ENCODE peak calls at places on chromosomes 11 and 22, in four cellular contexts. Y, J, O and I are unnamed samples.

GRCh38 chr11:85947431-85948272 is 92.5 kb downstream of the CCDC83 start:
- DNase-seq in Y (peak), J (no peak), O (no peak), I (peak)

GRCh38 chr11:115961168-115962003 is 457.2 kb upstream of the CADM1 start:
- DNase-seq in Y (no peak), J (no peak), O (no peak), I (no peak)

GRCh38 chr11:47688101-47688500 is 27.1 kb downstream of the AGBL2 start:
- DNase-seq in Y (no peak), J (no peak), O (no peak), I (no peak)

GRCh38 chr11:114129699-114130659 is 70.5 kb downstream of the ZBTB16 start:
- DNase-seq in Y (no peak), J (no peak), O (no peak), I (no peak)

GRCh38 chr22:17368727-17369552 is at the start of gene CECR2:
- DNase-seq in Y (no peak), J (peak), O (peak), I (no peak)

GRCh38 chr11:46597609-46598219 is 3.9 kb upstream of the AMBRA1 start:
- DNase-seq in Y (peak), J (peak), O (no peak), I (no peak)

GRCh38 chr22:20464096-20464614 is 26.5 kb upstream of the SCARF2 start:
- DNase-seq in Y (no peak), J (no peak), O (no peak), I (no peak)

GRCh38 chr11:30990625-30991348 is 378.8 kb downstream of the DCDC1 start:
- DNase-seq in Y (no peak), J (no peak), O (no peak), I (peak)

GRCh38 chr11:27291302-27291889 is 71.6 kb downstream of the CCDC34 start:
- DNase-seq in Y (no peak), J (peak), O (no peak), I (no peak)

GRCh38 chr11:123076484-123076883 is 14.5 kb upstream of the HSPA8 start:
- DNase-seq in Y (no peak), J (no peak), O (no peak), I (no peak)

GRCh38 chr11:93494341-93494740 is 48.9 kb downstream of the SMCO4 start:
- DNase-seq in Y (no peak), J (no peak), O (no peak), I (no peak)

GRCh38 chr11:33899383-33900037 is 7.6 kb upstream of the LMO2 start:
- DNase-seq in Y (peak), J (peak), O (no peak), I (peak)

GRCh38 chr22:40714514-40714966 is 35.3 kb downstream of the MCHR1 start:
- DNase-seq in Y (peak), J (no peak), O (no peak), I (no peak)

GRCh38 chr22:38205261-38206128 is 3.7 kb downstream of the MAFF start:
- DNase-seq in Y (peak), J (no peak), O (no peak), I (no peak)

GRCh38 chr11:66850588-66851250 is 6.1 kb upstream of the LRFN4 start:
- DNase-seq in Y (no peak), J (no peak), O (no peak), I (no peak)

GRCh38 chr11:134199531-134199930 is 24.2 kb downstream of the NCAPD3 start:
- DNase-seq in Y (no peak), J (no peak), O (no peak), I (no peak)

GRCh38 chr11:60699282-60699681 is at the start of gene MS4A8:
- DNase-seq in Y (no peak), J (no peak), O (no peak), I (no peak)

GRCh38 chr11:94961255-94961654 is 12.1 kb downstream of the CWC15 start:
- DNase-seq in Y (no peak), J (no peak), O (no peak), I (no peak)

GRCh38 chr11:91293119-91293518 is 931.5 kb upstream of the FAT3 start:
- DNase-seq in Y (no peak), J (no peak), O (no peak), I (no peak)

GRCh38 chr22:47859891-47860290 is 1097.4 kb downstream of the TBC1D22A start:
- DNase-seq in Y (no peak), J (no peak), O (no peak), I (no peak)

GRCh38 chr11:66478823-66479740 is 1.2 kb upstream of the DPP3 start:
- DNase-seq in Y (peak), J (peak), O (no peak), I (peak)

GRCh38 chr11:90639687-90640086 is 416.8 kb upstream of the CHORDC1 start:
- DNase-seq in Y (no peak), J (no peak), O (no peak), I (no peak)

GRCh38 chr11:47896199-47896598 is 48.0 kb upstream of the NUP160 start:
- DNase-seq in Y (no peak), J (no peak), O (no peak), I (no peak)

GRCh38 chr11:128708660-128709059 is 14.8 kb downstream of the FLI1 start:
- DNase-seq in Y (no peak), J (no peak), O (no peak), I (no peak)

GRCh38 chr11:35305670-35306382 is 113.5 kb downstream of the SLC1A2 start:
- DNase-seq in Y (peak), J (peak), O (no peak), I (peak)

GRCh38 chr22:45083659-45084305 is 74.0 kb upstream of the PHF21B start:
- DNase-seq in Y (peak), J (no peak), O (no peak), I (peak)

GRCh38 chr22:39405346-39406085 is 5.9 kb downstream of the TAB1 start:
- DNase-seq in Y (peak), J (no peak), O (no peak), I (no peak)

GRCh38 chr11:2563216-2564007 is 118.6 kb downstream of the KCNQ1 start:
- DNase-seq in Y (no peak), J (no peak), O (no peak), I (no peak)

GRCh38 chr22:41976070-41976901 is 7.0 kb downstream of the SEPTIN3 start:
- DNase-seq in Y (no peak), J (no peak), O (no peak), I (no peak)

GRCh38 chr11:39385911-39386310 is 2073.5 kb downstream of the LRRC4C start:
- DNase-seq in Y (no peak), J (no peak), O (no peak), I (no peak)

GRCh38 chr22:29877620-29878019 is 5.4 kb upstream of the MTMR3 start:
- DNase-seq in Y (peak), J (no peak), O (no peak), I (no peak)

GRCh38 chr11:123132881-123133280 is 62.2 kb downstream of the CLMP start:
- DNase-seq in Y (no peak), J (no peak), O (no peak), I (no peak)

GRCh38 chr11:98068251-98068650 is 952.5 kb upstream of the CNTN5 start:
- DNase-seq in Y (no peak), J (no peak), O (no peak), I (no peak)

GRCh38 chr22:41110968-41111367 is 18.6 kb downstream of the EP300 start:
- DNase-seq in Y (no peak), J (no peak), O (no peak), I (no peak)

GRCh38 chr22:46212195-46212594 is 37.9 kb downstream of the CDPF1 start:
- DNase-seq in Y (no peak), J (no peak), O (no peak), I (no peak)
- H3K4me3 ChIP-seq in Y (no peak), J (no peak), O (no peak), I (no peak)

GRCh38 chr22:36010090-36010489 is 18.5 kb downstream of the RBFOX2 start:
- DNase-seq in Y (no peak), J (peak), O (no peak), I (no peak)
- TF ChIP-seq RCOR1 in Y (no peak), J (no peak), O (no peak), I (no peak)

GRCh38 chr22:49566141-49566541 is 261.5 kb downstream of the BRD1 start:
- DNase-seq in Y (no peak), J (no peak), O (no peak), I (no peak)

GRCh38 chr22:49566693-49567092 is 261.0 kb downstream of the BRD1 start:
- DNase-seq in Y (no peak), J (no peak), O (no peak), I (no peak)

GRCh38 chr22:49565516-49565855 is 262.2 kb downstream of the BRD1 start:
- DNase-seq in Y (no peak), J (no peak), O (no peak), I (no peak)

GRCh38 chr22:49564054-49564453 is 263.6 kb downstream of the BRD1 start:
- DNase-seq in Y (no peak), J (no peak), O (no peak), I (no peak)

DNA sequence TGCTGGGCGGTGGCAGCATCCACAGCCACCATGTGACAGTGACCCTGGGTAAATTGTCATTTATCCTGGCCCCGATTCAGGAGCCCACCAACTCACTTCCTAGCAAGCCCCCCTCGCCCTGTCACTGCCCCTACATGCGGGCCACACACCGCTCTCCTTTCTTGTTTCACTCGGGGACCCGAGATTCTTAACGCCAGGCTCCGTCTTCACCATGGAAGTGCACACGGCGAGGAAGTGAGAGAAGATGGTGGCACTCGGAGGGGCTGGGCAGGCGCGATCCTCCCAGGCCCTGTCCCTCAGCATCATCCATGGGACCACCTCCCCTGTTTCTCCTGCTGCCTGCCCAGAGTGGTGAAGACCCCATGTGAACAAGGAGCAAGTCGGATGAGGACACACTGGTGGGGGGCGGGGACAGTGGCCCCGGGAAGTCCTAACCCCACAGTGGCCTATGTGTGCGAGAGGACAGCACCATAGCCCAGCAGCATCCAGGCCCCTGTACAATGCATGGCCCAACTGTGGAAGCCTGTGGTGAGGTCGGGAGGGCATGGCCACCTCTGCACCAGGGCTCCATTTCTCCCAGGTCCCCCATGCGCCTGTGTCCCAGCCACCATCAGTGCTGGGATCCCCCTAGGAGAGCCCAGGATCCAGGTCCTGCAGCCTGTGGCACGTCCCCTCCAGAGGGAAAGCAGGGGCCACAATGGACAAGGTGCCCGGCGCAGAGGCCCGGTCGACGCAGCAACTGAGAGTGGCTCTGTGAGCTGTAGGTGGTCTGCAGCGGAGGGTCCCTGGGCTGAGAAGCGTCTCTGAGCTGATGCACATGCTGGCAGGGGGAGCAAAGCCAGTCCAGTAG is 262.8 kb downstream of the BRD1 start:
- DNase-seq in Y (no peak), J (no peak), O (no peak), I (no peak)
- TF ChIP-seq CEBPB in Y (no peak), J (no peak), O (no peak), I (no peak)

DNA sequence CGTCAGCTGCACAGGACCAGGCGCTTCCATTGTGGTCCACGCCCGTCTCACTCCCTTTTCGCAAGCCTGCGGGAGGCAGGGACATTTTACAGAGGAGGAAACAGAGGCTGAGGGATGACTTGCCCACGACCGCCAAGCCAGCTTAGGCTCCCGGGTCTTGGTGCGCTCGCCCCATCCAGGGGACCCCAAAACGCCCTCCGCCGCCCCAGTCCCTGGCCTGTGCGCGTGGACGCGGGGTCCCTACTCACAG is 300 bp downstream of the WNT11 start:
- DNase-seq in Y (no peak), J (no peak), O (no peak), I (no peak)
- H3K4me3 ChIP-seq in Y (peak), J (peak), O (no peak), I (peak)

GRCh38 chr11:71951741-71952310 is 23.0 kb downstream of the RNF121 start:
- DNase-seq in Y (no peak), J (no peak), O (no peak), I (no peak)

GRCh38 chr11:71949034-71949433 is 20.2 kb downstream of the RNF121 start:
- DNase-seq in Y (no peak), J (no peak), O (no peak), I (no peak)

GRCh38 chr11:71946144-71946571 is 17.3 kb downstream of the RNF121 start:
- DNase-seq in Y (peak), J (no peak), O (no peak), I (peak)

GRCh38 chr11:71947498-71947897 is 18.7 kb downstream of the RNF121 start:
- DNase-seq in Y (no peak), J (peak), O (no peak), I (peak)

DNA sequence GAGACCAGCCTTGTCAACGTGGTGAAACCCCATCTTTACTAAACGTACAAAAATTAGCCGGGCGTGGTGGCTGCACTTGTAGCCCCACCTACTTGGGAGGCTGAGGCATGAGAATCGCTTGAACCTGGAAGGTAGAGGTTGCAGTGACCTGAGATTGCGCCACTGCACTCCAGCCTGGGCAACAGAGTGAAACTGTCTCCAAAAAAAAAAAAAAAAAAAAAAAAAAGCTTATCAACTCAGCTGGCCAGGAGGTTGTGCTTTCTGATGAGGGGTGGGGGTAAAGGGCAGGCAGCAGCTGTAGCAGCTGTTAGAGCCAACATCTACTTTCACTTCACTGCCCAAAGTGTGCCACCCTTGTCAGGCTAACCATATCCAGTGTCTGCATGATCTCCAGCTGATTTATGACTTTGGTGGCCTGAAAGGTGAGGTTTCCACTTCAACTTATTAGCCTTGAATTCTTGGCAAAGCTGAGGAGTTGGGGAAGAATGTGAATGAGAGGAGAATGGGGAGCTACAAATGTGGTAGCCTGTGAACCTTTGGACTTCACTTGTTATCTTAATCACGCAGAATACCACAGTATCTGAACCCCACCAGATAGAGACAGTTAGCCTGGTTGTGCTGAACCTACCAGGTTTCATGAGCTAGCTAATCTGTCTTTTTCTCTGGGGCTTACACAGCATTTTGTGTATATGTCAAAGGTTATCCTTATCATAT is 19.6 kb downstream of the RNF121 start:
- DNase-seq in Y (no peak), J (peak), O (no peak), I (no peak)
- TF ChIP-seq RCOR1 in Y (no peak), J (no peak), O (no peak), I (no peak)

DNA sequence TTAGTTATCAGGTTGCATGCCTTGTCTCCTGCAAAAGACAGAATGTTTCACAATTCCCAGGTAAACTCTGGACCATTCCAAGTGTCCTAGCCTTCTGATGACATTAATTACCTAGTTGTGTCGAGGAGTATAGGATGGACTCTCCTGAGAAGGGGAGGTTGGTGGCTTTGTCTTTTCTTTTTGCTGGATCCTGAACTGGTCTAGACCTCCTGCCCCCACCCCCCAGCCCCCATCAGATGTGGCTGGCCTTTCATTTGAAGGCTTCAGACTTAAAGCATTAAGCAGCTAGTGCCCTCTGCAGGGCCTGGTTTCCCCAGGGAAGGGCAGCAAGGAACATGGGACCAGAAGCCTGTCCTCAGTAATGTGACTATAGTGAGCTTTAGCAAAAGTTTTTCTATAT is 9.7 kb downstream of the MCAM start:
- DNase-seq in Y (no peak), J (peak), O (no peak), I (no peak)
- TF ChIP-seq CEBPB in Y (no peak), J (no peak), O (no peak), I (no peak)

DNA sequence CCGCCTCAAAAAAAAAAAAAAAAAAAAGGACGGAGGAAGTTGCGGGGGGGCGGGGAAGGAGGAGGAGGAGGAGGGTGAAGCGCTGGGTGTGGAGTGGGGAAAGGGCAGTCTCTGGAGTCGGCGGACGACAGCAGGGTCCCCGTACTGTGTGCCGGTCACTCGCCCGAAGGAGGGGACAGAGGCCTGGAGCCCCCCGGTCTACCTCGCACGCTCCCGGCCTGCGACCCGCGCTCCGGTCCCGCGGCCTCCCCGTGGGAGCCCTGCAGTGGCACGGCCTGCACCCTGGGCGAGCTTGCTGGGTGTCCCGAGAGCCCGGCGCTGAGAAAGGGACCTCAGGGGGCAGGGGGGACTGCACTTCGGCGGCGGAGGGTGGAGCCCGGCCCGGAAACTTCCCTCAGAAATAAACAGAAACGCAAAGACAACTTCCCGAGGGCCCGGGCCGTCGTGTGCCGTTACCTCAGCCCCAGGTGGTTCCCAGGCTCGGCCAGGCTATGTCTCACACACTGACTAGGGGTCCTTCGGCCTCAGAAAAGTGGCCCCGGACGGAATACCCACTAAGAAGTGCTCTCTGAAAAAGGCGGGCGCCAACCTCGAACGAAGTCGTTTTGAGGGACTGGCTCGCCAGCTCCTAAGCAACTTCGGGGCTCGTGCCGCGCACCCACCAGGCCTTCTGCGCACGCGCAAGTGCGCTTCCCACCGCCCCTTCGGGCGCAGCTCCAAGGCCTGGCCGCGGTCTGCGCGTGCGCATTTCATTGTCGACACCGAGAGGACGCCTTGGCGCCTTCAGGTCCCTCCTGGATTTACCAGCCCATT is at the start of gene MAJIN:
- DNase-seq in Y (peak), J (peak), O (peak), I (peak)
- H3K4me3 ChIP-seq in Y (peak), J (peak), O (peak), I (peak)